ENCODE peak calls at places on chromosomes 5 and 9, in ten cellular contexts. K is HTR-8/SVneo; R is NCI-H345; Z is heart left ventricle; X is M059J; S is NCI-H1105 treated with DMSO at 0.1 percent for 48 hours; C is effector memory CD8-positive, alpha-beta T cell; M is CD8-positive, alpha-beta memory T cell; U is HEK293T; O is SK-N-SH. H is an unnamed sample.

GRCh38 chr5:139746691-139747582 is 48.7 kb upstream of the PSD2 start:
- DNase-seq in M (peak), Z (no peak), S (no peak), C (peak), O (peak), U (no peak), R (peak), X (peak), K (no peak), H (peak)

GRCh38 chr5:15995206-15996052 is 184.2 kb downstream of the MARCHF11 start:
- DNase-seq in X (peak), U (peak), K (no peak), Z (no peak), O (peak), S (peak), C (no peak), M (no peak), R (no peak), H (no peak)

GRCh38 chr5:95800553-95800952 is 22.0 kb downstream of the GLRX start:
- DNase-seq in X (no peak), O (no peak), M (no peak), U (no peak), R (no peak), S (no peak), K (no peak), Z (no peak), C (no peak), H (no peak)

GRCh38 chr9:133978226-133979123 is 13.6 kb downstream of the VAV2 start:
- DNase-seq in C (no peak), K (no peak), M (no peak), Z (no peak), X (no peak), O (peak), R (no peak), U (no peak), S (no peak), H (no peak)

GRCh38 chr9:127397722-127398647 is 1.0 kb downstream of the SLC2A8 start:
- DNase-seq in S (peak), R (peak), M (no peak), O (peak), U (no peak), X (peak), Z (peak), K (peak), C (peak), H (peak)

GRCh38 chr9:20408513-20408912 is 213.8 kb downstream of the MLLT3 start:
- DNase-seq in C (no peak), X (no peak), Z (no peak), U (peak), M (no peak), R (no peak), O (no peak), S (no peak), K (no peak), H (no peak)

GRCh38 chr5:1754531-1755220 is 45.0 kb downstream of the MRPL36 start:
- DNase-seq in X (no peak), R (no peak), K (no peak), O (no peak), M (no peak), S (no peak), U (no peak), C (no peak), Z (no peak), H (no peak)

GRCh38 chr5:157819502-157820125 is 39.3 kb downstream of the CLINT1 start:
- DNase-seq in O (no peak), M (no peak), R (no peak), S (peak), K (no peak), X (no peak), U (no peak), Z (no peak), C (no peak), H (no peak)

GRCh38 chr5:144024601-144025000 is 145.9 kb downstream of the YIPF5 start:
- DNase-seq in U (no peak), O (no peak), R (no peak), X (no peak), K (no peak), M (no peak), S (no peak), C (no peak), Z (no peak), H (no peak)

GRCh38 chr5:170522211-170523128 is 18.6 kb downstream of the KCNIP1 start:
- DNase-seq in X (peak), R (peak), Z (no peak), K (peak), M (no peak), U (no peak), O (no peak), C (no peak), S (peak), H (no peak)

GRCh38 chr9:107351382-107352045 is 68.4 kb downstream of the RAD23B start:
- DNase-seq in O (no peak), X (peak), M (no peak), S (no peak), R (no peak), C (no peak), U (no peak), K (no peak), Z (no peak), H (no peak)

GRCh38 chr5:135890867-135891266 is 4.8 kb downstream of the IL9 start:
- DNase-seq in Z (no peak), C (no peak), O (no peak), X (peak), K (no peak), U (no peak), M (no peak), S (no peak), R (no peak), H (peak)

GRCh38 chr5:122163151-122164069 is 34.1 kb downstream of the ZNF474 start:
- DNase-seq in X (peak), S (no peak), O (no peak), U (no peak), Z (no peak), K (peak), C (no peak), R (no peak), M (no peak), H (no peak)

GRCh38 chr5:82356808-82357671 is 78.9 kb upstream of the RPS23 start:
- DNase-seq in M (peak), C (peak), X (peak), Z (peak), S (no peak), K (peak), R (no peak), O (no peak), U (no peak), H (no peak)

GRCh38 chr5:56314536-56314935 is 81.4 kb upstream of the ANKRD55 start:
- DNase-seq in U (no peak), R (no peak), M (no peak), O (no peak), S (no peak), K (no peak), C (no peak), Z (peak), X (no peak), H (no peak)

GRCh38 chr5:58200451-58200850 is 259.4 kb downstream of the PLK2 start:
- DNase-seq in R (no peak), K (no peak), X (no peak), Z (no peak), C (no peak), O (no peak), U (no peak), M (no peak), S (no peak), H (no peak)

GRCh38 chr5:83964235-83964634 is 243.6 kb upstream of the HAPLN1 start:
- DNase-seq in X (peak), K (no peak), Z (no peak), O (no peak), U (no peak), S (no peak), M (no peak), R (no peak), C (no peak), H (no peak)

GRCh38 chr9:128249914-128250838 is 25.6 kb downstream of the GOLGA2 start:
- DNase-seq in R (peak), U (peak), M (peak), O (peak), C (peak), Z (peak), S (peak), X (no peak), K (no peak), H (peak)

GRCh38 chr9:35566417-35566816 is 38.6 kb upstream of the TESK1 start:
- DNase-seq in Z (no peak), M (no peak), C (no peak), O (no peak), S (no peak), K (no peak), R (no peak), X (peak), U (peak), H (no peak)

GRCh38 chr5:139232161-139232724 is 34.1 kb upstream of the SIL1 start:
- DNase-seq in R (peak), C (no peak), S (peak), U (no peak), X (no peak), M (no peak), K (no peak), Z (no peak), O (no peak), H (no peak)

GRCh38 chr5:29949301-29949872 is 1244.1 kb upstream of the CDH6 start:
- DNase-seq in K (no peak), X (no peak), C (no peak), O (no peak), S (no peak), R (no peak), U (no peak), Z (no peak), M (no peak), H (no peak)

GRCh38 chr5:104189031-104189430 is 626.4 kb upstream of the NUDT12 start:
- DNase-seq in C (no peak), K (no peak), S (no peak), Z (no peak), U (no peak), R (no peak), M (no peak), O (no peak), X (peak), H (no peak)

GRCh38 chr5:35956429-35956828 is 18.0 kb upstream of the CAPSL start:
- DNase-seq in M (no peak), Z (no peak), R (no peak), C (no peak), U (no peak), O (no peak), S (no peak), X (peak), K (no peak), H (no peak)

GRCh38 chr5:95664204-95664786 is 17.7 kb downstream of the RFESD start:
- DNase-seq in S (peak), K (no peak), C (peak), X (peak), O (no peak), M (peak), Z (no peak), U (no peak), R (peak), H (no peak)

GRCh38 chr5:147522435-147522834 is 12.6 kb upstream of the DPYSL3 start:
- DNase-seq in M (no peak), U (no peak), Z (no peak), S (peak), O (peak), X (peak), C (no peak), R (peak), K (no peak), H (no peak)

GRCh38 chr5:8568858-8569257 is 699.9 kb downstream of the MTRR start:
- DNase-seq in M (no peak), R (no peak), S (no peak), U (no peak), K (no peak), C (no peak), X (no peak), O (no peak), Z (no peak), H (no peak)

GRCh38 chr5:111680737-111681413 is 76.1 kb downstream of the NREP start:
- DNase-seq in U (peak), O (peak), Z (peak), S (peak), C (no peak), M (no peak), R (no peak), X (peak), K (peak), H (no peak)

GRCh38 chr5:95870105-95870672 is 47.7 kb upstream of the GLRX start:
- DNase-seq in S (no peak), R (no peak), C (no peak), O (no peak), K (no peak), U (no peak), Z (no peak), X (peak), M (no peak), H (no peak)

GRCh38 chr9:122263699-122264349 is 816 bp downstream of the RBM18 start:
- DNase-seq in R (no peak), M (no peak), C (peak), U (no peak), S (no peak), Z (no peak), O (no peak), X (peak), K (no peak), H (no peak)

GRCh38 chr9:89579741-89580395 is 24.9 kb upstream of the GADD45G start:
- DNase-seq in M (peak), X (peak), S (no peak), U (no peak), C (no peak), O (no peak), Z (no peak), K (no peak), R (no peak), H (no peak)

GRCh38 chr9:99360026-99360425 is 137.9 kb downstream of the SEC61B start:
- DNase-seq in Z (no peak), U (no peak), K (no peak), M (no peak), X (no peak), O (peak), C (no peak), S (no peak), R (no peak), H (no peak)

GRCh38 chr9:119639287-119639955 is 270.2 kb upstream of the BRINP1 start:
- DNase-seq in R (no peak), X (peak), Z (no peak), K (no peak), M (no peak), U (no peak), S (no peak), C (no peak), O (peak), H (no peak)

GRCh38 chr5:78824826-78825225 is 160.3 kb downstream of the ARSB start:
- DNase-seq in Z (no peak), O (no peak), X (no peak), R (no peak), C (no peak), K (no peak), M (no peak), S (no peak), U (no peak), H (no peak)

GRCh38 chr9:20898885-20899554 is 132.4 kb downstream of the HACD4 start:
- DNase-seq in O (peak), U (no peak), K (no peak), C (no peak), Z (no peak), R (no peak), S (no peak), X (peak), M (no peak), H (no peak)

GRCh38 chr5:112036206-112036605 is 279.2 kb upstream of the NREP start:
- DNase-seq in K (no peak), O (no peak), C (no peak), M (no peak), S (no peak), U (no peak), Z (no peak), X (peak), R (no peak), H (no peak)

GRCh38 chr9:129542761-129543160 is 78.1 kb downstream of the C9orf50 start:
- DNase-seq in R (no peak), C (no peak), S (no peak), K (no peak), Z (no peak), U (no peak), O (no peak), M (no peak), X (no peak), H (no peak)